ENCODE peak calls at places on chromosomes 12 and 14, in six cellular contexts. E, G, H, I, F and U are unnamed samples.

GRCh38 chr14:94037954-94038353 is 11.8 kb downstream of the OTUB2 start:
- DNase-seq in H (no peak), E (no peak), G (no peak), F (no peak), I (no peak), U (peak; percentile 35)

GRCh38 chr14:104432611-104433231 is 146.8 kb upstream of the C14orf180 start:
- DNase-seq in G (no peak), H (no peak), F (no peak), E (no peak), I (no peak), U (no peak)

GRCh38 chr14:90874599-90874998 is 58.4 kb upstream of the TTC7B start:
- DNase-seq in G (no peak), E (no peak), H (no peak), I (no peak), F (no peak), U (no peak)

GRCh38 chr12:79413796-79414195 is 277.0 kb downstream of the PAWR start:
- DNase-seq in I (no peak), H (no peak), F (no peak), G (no peak), E (no peak), U (no peak)

GRCh38 chr14:55160989-55161388 is 30.4 kb downstream of the DLGAP5 start:
- DNase-seq in H (no peak), F (no peak), E (peak; percentile 56), G (no peak), I (peak; percentile 42), U (peak; percentile 38)

GRCh38 chr14:24177041-24177825 is 5.4 kb downstream of the REC8 start:
- DNase-seq in H (no peak), F (no peak), G (no peak), E (no peak), I (no peak), U (no peak)

GRCh38 chr12:130698106-130698505 is 18.0 kb downstream of the RIMBP2 start:
- DNase-seq in G (no peak), I (no peak), H (no peak), F (no peak), E (no peak), U (no peak)

GRCh38 chr12:29751676-29752075 is 32.1 kb downstream of the TMTC1 start:
- DNase-seq in F (no peak), G (no peak), E (no peak), H (no peak), I (no peak), U (no peak)

GRCh38 chr12:13203028-13203922 is 6.7 kb downstream of the EMP1 start:
- DNase-seq in H (no peak), F (no peak), I (no peak), E (no peak), G (no peak), U (no peak)

GRCh38 chr14:20440465-20440864 is 4.5 kb upstream of the KLHL33 start:
- DNase-seq in G (no peak), E (no peak), H (no peak), F (no peak), I (no peak), U (no peak)

GRCh38 chr12:8527250-8528130 is 13.2 kb downstream of the CLEC4E start:
- DNase-seq in F (no peak), E (no peak), H (no peak), G (no peak), I (no peak), U (no peak)

GRCh38 chr12:131230340-131231099 is 276.8 kb downstream of the ADGRD1 start:
- DNase-seq in E (no peak), I (no peak), F (no peak), G (no peak), H (no peak), U (no peak)

GRCh38 chr14:64806202-64806861 is 73.4 kb downstream of the SPTB start:
- DNase-seq in F (no peak), H (no peak), I (peak; percentile 98), E (peak; percentile 85), G (peak; percentile 41), U (peak; percentile 31)

GRCh38 chr14:36208690-36209278 is 32.3 kb upstream of the PTCSC3 start:
- DNase-seq in F (no peak), G (no peak), E (no peak), I (no peak), H (no peak), U (no peak)

GRCh38 chr14:73717998-73718741 is 4.0 kb upstream of the PNMA1 start:
- DNase-seq in I (peak; percentile 60), H (peak; percentile 81), G (no peak), E (peak; percentile 83), F (no peak), U (no peak)

GRCh38 chr12:65280306-65280705 is 1.8 kb downstream of the MSRB3 start:
- DNase-seq in E (peak; percentile 23), I (peak; percentile 23), F (no peak), G (no peak), H (no peak), U (no peak)

GRCh38 chr14:25955772-25956171 is 642.1 kb downstream of the NOVA1 start:
- DNase-seq in G (no peak), F (no peak), E (no peak), H (no peak), I (no peak), U (no peak)

GRCh38 chr12:104951759-104952509 is 6.2 kb downstream of the SLC41A2 start:
- DNase-seq in I (peak; percentile 74), G (no peak), E (peak; percentile 30), F (no peak), H (no peak), U (no peak)

GRCh38 chr12:66688836-66689439 is 10.1 kb upstream of the GRIP1 start:
- DNase-seq in H (peak; percentile 62), F (no peak), I (peak; percentile 25), E (peak; percentile 57), G (no peak), U (peak; percentile 30)

GRCh38 chr12:61821381-61821780 is 438.8 kb upstream of the USP15 start:
- DNase-seq in I (no peak), H (no peak), G (peak; percentile 30), F (no peak), E (no peak), U (peak; percentile 3)

GRCh38 chr14:19902409-19902808 is 18.0 kb upstream of the OR4K5 start:
- DNase-seq in F (no peak), G (no peak), I (no peak), H (no peak), E (no peak), U (no peak)